ENCODE peak calls at places on chromosome 7, in ten cellular contexts. P is IMR-90, O is fibroblast of lung, E is heart left ventricle, C is Peyer's patch, K is tibial nerve, Q is endodermal cell, B is left lung, V is WERI-Rb-1, G is brain microvascular endothelial cell. M is an unnamed sample. For H3K36me3, the result is how much of the 10 kb centered on the place peaks cover.

GRCh38 chr7:87144173-87144657 is 8.0 kb upstream of the DMTF1 start:
- DNase-seq in P (no peak), O (no peak), E (no peak), C (no peak), K (no peak), Q (no peak), B (no peak), V (no peak), G (no peak), M (no peak)

GRCh38 chr7:86407291-86407690 is 236.4 kb upstream of the GRM3 start:
- DNase-seq in P (no peak), O (peak), E (no peak), C (no peak), K (no peak), Q (no peak), B (no peak), V (no peak), G (no peak), M (no peak)

GRCh38 chr7:158765020-158765419 is 60.4 kb upstream of the NCAPG2 start:
- DNase-seq in P (no peak), O (no peak), E (no peak), C (no peak), K (no peak), Q (no peak), B (no peak), V (no peak), G (no peak), M (no peak)

GRCh38 chr7:105389090-105389650 is 449 bp upstream of the SRPK2 start:
- DNase-seq in P (peak), O (peak), E (peak), C (peak), K (no peak), Q (peak), B (peak), V (peak), G (peak), M (peak)

GRCh38 chr7:116799912-116800311 is 62.5 kb upstream of the CAPZA2 start:
- DNase-seq in P (peak), O (peak), E (no peak), C (no peak), K (no peak), Q (no peak), B (no peak), V (no peak), G (no peak), M (no peak)

GRCh38 chr7:87797798-87798403 is 78.3 kb downstream of the SLC25A40 start:
- DNase-seq in P (peak), O (peak), E (no peak), C (no peak), K (peak), Q (no peak), B (no peak), V (no peak), G (peak), M (no peak)

GRCh38 chr7:105474045-105474444 is 48.0 kb downstream of the PUS7 start:
- DNase-seq in P (no peak), O (no peak), E (no peak), C (no peak), K (no peak), Q (no peak), B (no peak), V (no peak), G (no peak), M (no peak)

GRCh38 chr7:27680610-27681009 is 17.9 kb upstream of the HIBADH start:
- DNase-seq in P (no peak), O (no peak), E (no peak), C (no peak), K (no peak), Q (no peak), B (no peak), V (no peak), G (no peak), M (no peak)

GRCh38 chr7:50477640-50478039 is 27.5 kb upstream of the FIGNL1 start:
- DNase-seq in P (no peak), O (peak), E (no peak), C (no peak), K (no peak), Q (no peak), B (no peak), V (no peak), G (no peak), M (no peak)

GRCh38 chr7:100166966-100167911 is 1.2 kb downstream of the GAL3ST4 start:
- DNase-seq in P (no peak), O (no peak), E (no peak), C (peak), K (no peak), Q (peak), B (no peak), V (no peak), G (no peak), M (no peak)

GRCh38 chr7:77308792-77309191 is 107.4 kb downstream of the GSAP start:
- DNase-seq in P (no peak), O (no peak), E (peak), C (no peak), K (no peak), Q (no peak), B (no peak), V (no peak), G (no peak), M (no peak)

GRCh38 chr7:73436031-73436929 is 2.7 kb downstream of the FZD9 start:
- DNase-seq in P (no peak), O (no peak), E (no peak), C (no peak), K (no peak), Q (peak), B (no peak), V (peak), G (peak), M (no peak)

GRCh38 chr7:44618754-44619153 is 12.3 kb downstream of the OGDH start:
- DNase-seq in P (no peak), O (no peak), E (no peak), C (no peak), K (no peak), Q (no peak), B (no peak), V (no peak), G (no peak), M (no peak)

GRCh38 chr7:26278769-26279168 is 12.9 kb upstream of the SNX10 start:
- DNase-seq in P (no peak), O (peak), E (no peak), C (no peak), K (no peak), Q (no peak), B (no peak), V (no peak), G (no peak), M (no peak)

GRCh38 chr7:159065151-159065550 is 79.5 kb downstream of the VIPR2 start:
- DNase-seq in P (no peak), O (no peak), E (peak), C (no peak), K (no peak), Q (no peak), B (no peak), V (no peak), G (no peak), M (no peak)

GRCh38 chr7:157501576-157501975 is 164.8 kb downstream of the DNAJB6 start:
- DNase-seq in P (no peak), O (no peak), E (no peak), C (no peak), K (no peak), Q (peak), B (no peak), V (no peak), G (no peak), M (no peak)

GRCh38 chr7:86926732-86927131 is 132.7 kb downstream of the ELAPOR2 start:
- DNase-seq in P (peak), O (peak), E (no peak), C (no peak), K (peak), Q (peak), B (no peak), V (peak), G (peak), M (peak)

GRCh38 chr7:113751547-113751946 is 167.3 kb downstream of the PPP1R3A start:
- DNase-seq in P (no peak), O (no peak), E (no peak), C (no peak), K (no peak), Q (no peak), B (no peak), V (no peak), G (no peak), M (no peak)

GRCh38 chr7:4882169-4882741 is 1.3 kb downstream of the RADIL start:
- DNase-seq in P (peak), O (peak), E (peak), C (peak), K (peak), Q (peak), B (no peak), V (no peak), G (peak), M (no peak)

GRCh38 chr7:23012797-23013714 is 874 bp downstream of the HYCC1 start:
- DNase-seq in P (no peak), O (no peak), E (peak), C (peak), K (no peak), Q (peak), B (peak), V (peak), G (peak), M (peak)

GRCh38 chr7:133196872-133197612 is 55.8 kb upstream of the EXOC4 start:
- DNase-seq in P (no peak), O (no peak), E (no peak), C (no peak), K (no peak), Q (peak), B (no peak), V (no peak), G (no peak), M (no peak)

GRCh38 chr7:111919690-111920179 is 286.5 kb downstream of the DOCK4 start:
- DNase-seq in P (peak), O (peak), E (no peak), C (no peak), K (no peak), Q (no peak), B (no peak), V (no peak), G (peak), M (no peak)

GRCh38 chr7:138573741-138574140 is 113.7 kb downstream of the TRIM24 start:
- DNase-seq in P (no peak), O (no peak), E (no peak), C (no peak), K (no peak), Q (no peak), B (no peak), V (no peak), G (no peak), M (no peak)
- H3K36me3 ChIP-seq in P (under half), O (under half), E (half or more), C (under half), K (half or more), Q (half or more), B (under half), V (half or more), G (under half), M (under half)

GRCh38 chr7:67402280-67402679 is 405.6 kb downstream of the TYW1 start:
- DNase-seq in P (no peak), O (no peak), E (no peak), C (no peak), K (no peak), Q (no peak), B (no peak), V (no peak), G (no peak), M (no peak)

GRCh38 chr7:67406941-67407340 is 410.3 kb downstream of the TYW1 start:
- DNase-seq in P (no peak), O (no peak), E (no peak), C (no peak), K (no peak), Q (no peak), B (no peak), V (no peak), G (no peak), M (no peak)

GRCh38 chr7:67413670-67414069 is 417.0 kb downstream of the TYW1 start:
- DNase-seq in P (no peak), O (no peak), E (no peak), C (no peak), K (no peak), Q (peak), B (no peak), V (no peak), G (no peak), M (no peak)

GRCh38 chr7:67407351-67407750 is 410.7 kb downstream of the TYW1 start:
- DNase-seq in P (no peak), O (no peak), E (no peak), C (no peak), K (no peak), Q (no peak), B (no peak), V (no peak), G (no peak), M (no peak)

DNA sequence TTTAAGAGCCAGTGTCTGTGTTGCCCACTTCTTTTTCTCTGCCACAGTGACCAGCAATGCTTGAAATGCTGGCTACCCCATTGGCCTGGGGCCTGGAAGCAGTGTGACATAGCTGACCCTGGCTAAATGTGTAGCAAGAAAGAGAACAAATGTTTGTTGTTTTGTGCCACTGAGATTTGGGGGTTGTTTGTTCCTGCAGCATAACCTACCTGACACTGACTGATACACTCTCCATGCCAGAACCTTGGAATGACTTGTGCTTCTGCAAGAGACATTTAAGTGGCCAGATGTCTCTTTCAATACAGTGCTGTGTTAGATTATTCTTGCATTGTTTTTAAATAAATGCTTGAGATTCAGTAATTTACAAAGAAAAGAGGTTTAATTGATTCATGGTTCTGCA is 411.5 kb downstream of the TYW1 start:
- DNase-seq in P (no peak), O (no peak), E (no peak), C (no peak), K (no peak), Q (no peak), B (no peak), V (no peak), G (no peak), M (no peak)
- H3K36me3 ChIP-seq in P (under half), O (under half), E (under half), C (under half), K (under half), Q (under half), B (under half), V (under half), G (under half), M (under half)

GRCh38 chr7:98192781-98193457 is 18.3 kb upstream of the BHLHA15 start:
- DNase-seq in P (peak), O (no peak), E (no peak), C (no peak), K (no peak), Q (no peak), B (no peak), V (no peak), G (no peak), M (no peak)

GRCh38 chr7:98194672-98195457 is 16.4 kb upstream of the BHLHA15 start:
- DNase-seq in P (peak), O (no peak), E (no peak), C (no peak), K (no peak), Q (no peak), B (no peak), V (no peak), G (peak), M (no peak)

GRCh38 chr7:98191668-98192431 is 19.4 kb upstream of the BHLHA15 start:
- DNase-seq in P (no peak), O (no peak), E (no peak), C (no peak), K (no peak), Q (no peak), B (no peak), V (no peak), G (no peak), M (no peak)

GRCh38 chr7:98193474-98194180 is 17.6 kb upstream of the BHLHA15 start:
- DNase-seq in P (no peak), O (no peak), E (no peak), C (no peak), K (no peak), Q (no peak), B (no peak), V (no peak), G (no peak), M (no peak)

DNA sequence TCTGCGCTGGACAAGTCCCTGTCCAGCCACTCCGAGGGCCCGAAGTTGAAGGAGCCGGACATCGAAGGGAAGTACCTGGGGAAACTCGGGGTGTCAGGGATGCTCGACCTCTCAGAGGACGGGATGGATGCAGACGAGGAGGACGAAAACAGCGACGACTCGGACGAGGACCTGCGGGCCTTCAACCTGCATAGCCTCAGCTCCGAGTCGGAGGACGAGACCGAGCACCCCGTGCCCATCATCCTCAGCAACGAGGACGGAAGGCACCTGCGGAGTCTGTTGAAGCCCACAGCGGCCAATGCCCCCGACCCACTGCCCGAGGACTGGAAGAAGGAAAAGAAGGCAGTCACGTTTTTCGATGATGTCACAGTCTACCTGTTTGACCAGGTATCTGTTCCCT is 17.1 kb upstream of the BHLHA15 start:
- DNase-seq in P (no peak), O (no peak), E (no peak), C (no peak), K (no peak), Q (no peak), B (no peak), V (no peak), G (no peak), M (no peak)
- H3K36me3 ChIP-seq in P (under half), O (under half), E (half or more), C (under half), K (half or more), Q (under half), B (under half), V (under half), G (under half), M (under half)

DNA sequence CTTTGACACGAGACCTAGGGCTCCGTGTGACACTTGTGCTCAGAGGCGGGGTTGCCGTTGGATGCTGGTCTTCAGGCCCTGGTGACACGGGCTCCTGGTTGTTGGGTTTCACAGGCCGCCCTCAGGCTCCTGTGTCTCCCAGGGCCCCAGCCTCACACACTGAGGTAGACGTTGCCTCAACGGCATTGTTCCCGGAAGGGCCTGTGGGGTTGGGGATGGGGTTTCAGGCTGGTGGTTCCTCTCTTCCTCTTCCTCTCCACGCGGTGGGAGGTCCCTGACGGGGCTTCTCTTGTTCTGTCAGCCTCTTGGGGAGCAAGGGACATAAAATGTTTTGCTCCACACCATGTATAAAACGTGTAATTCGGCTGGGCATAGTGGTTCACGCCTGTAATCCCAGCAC is 125.1 kb downstream of the TRRAP start:
- DNase-seq in P (no peak), O (no peak), E (no peak), C (no peak), K (no peak), Q (peak), B (no peak), V (no peak), G (no peak), M (no peak)
- H3K36me3 ChIP-seq in P (half or more), O (under half), E (half or more), C (under half), K (half or more), Q (half or more), B (under half), V (half or more), G (under half), M (under half)

DNA sequence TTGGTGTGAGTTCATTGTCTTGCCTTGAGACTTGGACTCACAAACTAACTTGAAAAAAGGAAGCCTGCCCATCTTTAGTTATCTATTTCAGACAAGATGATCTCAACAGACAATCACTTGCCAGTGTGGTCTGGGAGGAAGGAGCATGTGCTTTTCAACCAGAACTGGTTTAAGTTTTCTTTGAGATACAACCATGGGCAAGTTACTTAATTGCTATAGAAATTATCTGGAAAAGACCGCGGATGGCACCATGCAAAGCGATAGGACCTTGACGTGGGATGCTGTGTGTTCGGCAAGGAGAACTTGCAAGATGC is 77.1 kb downstream of the KIAA1549 start:
- DNase-seq in P (no peak), O (no peak), E (no peak), C (no peak), K (no peak), Q (no peak), B (no peak), V (no peak), G (no peak), M (no peak)
- H3K36me3 ChIP-seq in P (under half), O (under half), E (under half), C (under half), K (under half), Q (half or more), B (under half), V (under half), G (under half), M (under half)

GRCh38 chr7:6023974-6024435 is 7.2 kb upstream of the ANKRD61 start:
- DNase-seq in P (no peak), O (no peak), E (no peak), C (peak), K (no peak), Q (no peak), B (no peak), V (no peak), G (no peak), M (no peak)
- H3K36me3 ChIP-seq in P (half or more), O (under half), E (half or more), C (under half), K (half or more), Q (half or more), B (under half), V (half or more), G (half or more), M (under half)

DNA sequence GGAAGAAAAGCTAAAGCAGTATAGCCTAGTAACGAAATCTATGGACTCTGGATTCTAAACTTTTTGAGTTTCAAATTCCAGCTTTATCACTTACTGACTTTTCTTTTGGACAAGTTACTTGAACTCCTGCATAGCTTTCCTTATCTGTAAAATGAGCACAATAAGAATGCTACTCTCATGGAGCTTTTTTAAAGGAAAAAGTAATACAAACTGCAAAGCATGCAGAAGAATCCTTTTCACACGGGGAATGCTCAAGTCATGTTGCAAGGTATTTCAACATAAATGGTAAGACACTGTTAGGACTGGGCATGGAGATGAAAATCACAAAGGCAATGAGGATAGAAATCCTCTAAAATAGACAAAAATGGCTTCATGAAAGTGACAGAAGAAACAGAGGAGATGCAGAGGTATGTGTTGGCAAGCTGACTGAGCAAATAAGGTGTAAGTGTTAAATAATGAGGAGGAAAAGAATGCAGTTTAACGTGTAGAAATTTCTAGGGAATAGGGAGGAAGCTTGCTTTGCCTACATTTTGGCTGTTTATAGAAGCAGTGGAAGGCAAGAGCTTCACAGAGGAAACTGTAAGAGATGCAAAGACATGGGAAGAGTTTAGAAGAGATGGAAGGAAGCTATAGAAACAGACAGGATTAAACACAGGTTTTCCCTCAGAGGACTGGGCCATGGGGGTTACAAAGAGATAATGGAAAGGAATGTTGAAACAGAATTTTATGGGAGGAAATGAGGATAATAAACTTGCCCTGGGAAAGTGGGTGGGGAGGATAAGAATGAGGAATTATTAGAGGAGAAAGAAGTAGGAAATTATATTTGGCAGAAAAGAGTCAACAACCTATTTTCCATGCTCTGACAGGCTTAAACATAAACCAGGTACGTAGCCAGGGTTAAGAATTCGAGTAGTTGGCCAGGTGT is 28.8 kb upstream of the SNX13 start:
- DNase-seq in P (no peak), O (peak), E (no peak), C (no peak), K (no peak), Q (no peak), B (no peak), V (no peak), G (no peak), M (no peak)
- H3K36me3 ChIP-seq in P (under half), O (under half), E (under half), C (under half), K (under half), Q (under half), B (under half), V (under half), G (under half), M (under half)

GRCh38 chr7:36775061-36775631 is 50.9 kb upstream of the AOAH start:
- DNase-seq in P (no peak), O (no peak), E (no peak), C (no peak), K (no peak), Q (no peak), B (no peak), V (no peak), G (no peak), M (no peak)
- H3K36me3 ChIP-seq in P (under half), O (under half), E (under half), C (under half), K (under half), Q (under half), B (under half), V (under half), G (under half), M (under half)

M was measured in CD8-positive, alpha-beta memory T cell.